ENCODE peak calls at places on chromosomes 5 and 9, in four cellular contexts. E, D, F and L are unnamed samples.

GRCh38 chr9:111287127-111287526 is 42.9 kb downstream of the OR2K2 start:
- DNase-seq in E (no peak), D (peak), F (peak), L (peak)

GRCh38 chr9:126532019-126532462 is 81.7 kb upstream of the LMX1B start:
- DNase-seq in E (peak), D (no peak), F (peak), L (peak)

GRCh38 chr5:57172466-57172961 is 1.3 kb upstream of the GPBP1 start:
- DNase-seq in E (no peak), D (no peak), F (peak), L (peak)

GRCh38 chr5:169133500-169133899 is 167.4 kb downstream of the SLIT3 start:
- DNase-seq in E (no peak), D (no peak), F (no peak), L (no peak)

GRCh38 chr5:180786398-180787005 is 16.1 kb downstream of the MGAT1 start:
- DNase-seq in E (no peak), D (no peak), F (no peak), L (no peak)

GRCh38 chr9:133726401-133727276 is 11.5 kb downstream of the SARDH start:
- DNase-seq in E (peak), D (peak), F (peak), L (peak)

GRCh38 chr5:59525957-59526356 is 367.6 kb downstream of the PDE4D start:
- DNase-seq in E (no peak), D (peak), F (peak), L (peak)

GRCh38 chr9:79812099-79812498 is 240.3 kb downstream of the TLE4 start:
- DNase-seq in E (no peak), D (no peak), F (no peak), L (no peak)

GRCh38 chr5:56522169-56522568 is 289.0 kb upstream of the ANKRD55 start:
- DNase-seq in E (no peak), D (no peak), F (no peak), L (no peak)

GRCh38 chr9:116499986-116500871 is 186.9 kb upstream of the TRIM32 start:
- DNase-seq in E (no peak), D (peak), F (peak), L (peak)

GRCh38 chr9:130026583-130027427 is 16.2 kb downstream of the FNBP1 start:
- DNase-seq in E (no peak), D (no peak), F (no peak), L (no peak)

GRCh38 chr5:99033014-99033931 is 104.5 kb upstream of the CHD1 start:
- DNase-seq in E (no peak), D (peak), F (no peak), L (peak)

GRCh38 chr5:134103397-134103796 is 11.1 kb upstream of the TCF7 start:
- DNase-seq in E (no peak), D (no peak), F (no peak), L (no peak)

GRCh38 chr5:38340961-38341500 is 82.7 kb downstream of the EGFLAM start:
- DNase-seq in E (no peak), D (no peak), F (no peak), L (no peak)

GRCh38 chr5:172646716-172647285 is 5.7 kb downstream of the NEURL1B start:
- DNase-seq in E (peak), D (peak), F (peak), L (peak)
- TF ChIP-seq CTCF in E (peak), D (peak), F (peak), L (peak)

GRCh38 chr5:177430972-177431316 is 4.5 kb downstream of the GRK6 start:
- DNase-seq in E (no peak), D (no peak), F (no peak), L (no peak)
- H3K4me3 ChIP-seq in E (no peak), D (no peak), F (no peak), L (no peak)

GRCh38 chr5:91367374-91367773 is 15.7 kb downstream of the ARRDC3 start:
- DNase-seq in E (no peak), D (no peak), F (no peak), L (no peak)
- TF ChIP-seq CTCF in E (no peak), D (no peak), F (no peak), L (no peak)

DNA sequence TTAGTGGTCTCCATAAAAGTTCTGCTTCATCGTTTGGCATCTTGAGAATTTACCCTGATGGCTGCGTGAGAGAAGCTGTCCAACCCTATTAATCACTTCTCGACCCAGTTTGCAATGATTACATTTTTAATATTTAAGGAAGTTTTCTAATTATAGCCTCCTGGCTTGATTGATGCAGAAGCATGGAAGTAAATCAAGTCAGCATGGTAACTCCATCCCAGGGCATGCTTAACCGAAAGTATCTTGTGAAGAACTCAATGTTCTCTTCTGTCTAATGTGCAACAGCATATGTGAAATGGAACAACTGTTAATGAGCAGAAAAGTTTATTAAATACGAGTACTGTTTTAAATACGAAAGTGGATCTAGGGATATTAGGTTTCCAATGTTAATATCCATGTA is 278.9 kb upstream of the CD180 start:
- DNase-seq in E (no peak), D (no peak), F (no peak), L (no peak)
- H3K4me3 ChIP-seq in E (no peak), D (no peak), F (no peak), L (no peak)

GRCh38 chr9:74952281-74953151 is at the start of gene C9orf40:
- DNase-seq in E (peak), D (peak), F (peak), L (peak)
- TF ChIP-seq CTCF in E (peak), D (peak), F (peak), L (peak)

DNA sequence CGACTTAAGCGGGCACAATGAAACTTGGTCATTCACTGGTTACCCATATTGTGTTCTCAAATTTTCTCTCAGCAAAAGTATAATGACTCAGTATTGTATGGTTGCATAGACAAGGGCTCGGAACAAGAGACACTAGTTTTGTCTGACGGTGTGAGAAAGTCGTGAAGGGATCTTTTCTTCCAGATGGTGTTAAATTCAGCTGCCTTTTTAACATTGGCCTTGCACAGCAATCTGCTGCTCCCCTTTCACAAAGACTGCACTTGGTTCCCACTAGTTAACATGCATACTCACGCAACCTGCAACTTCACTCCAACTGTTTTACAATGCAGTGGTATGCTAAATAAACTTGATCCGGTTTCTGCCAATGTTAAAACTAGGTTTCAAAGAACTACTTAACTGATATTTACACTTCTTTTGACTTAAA is 219.2 kb downstream of the MEF2C start:
- DNase-seq in E (no peak), D (no peak), F (no peak), L (no peak)
- H3K4me3 ChIP-seq in E (peak), D (no peak), F (no peak), L (no peak)

GRCh38 chr9:32701321-32702022 is 66.0 kb upstream of the TAF1L start:
- DNase-seq in E (no peak), D (peak), F (no peak), L (no peak)

GRCh38 chr9:32706004-32706749 is 70.7 kb upstream of the TAF1L start:
- DNase-seq in E (no peak), D (peak), F (peak), L (no peak)

GRCh38 chr9:32705059-32705458 is 69.6 kb upstream of the TAF1L start:
- DNase-seq in E (no peak), D (peak), F (no peak), L (peak)

GRCh38 chr9:32704343-32704742 is 68.9 kb upstream of the TAF1L start:
- DNase-seq in E (no peak), D (no peak), F (no peak), L (no peak)

DNA sequence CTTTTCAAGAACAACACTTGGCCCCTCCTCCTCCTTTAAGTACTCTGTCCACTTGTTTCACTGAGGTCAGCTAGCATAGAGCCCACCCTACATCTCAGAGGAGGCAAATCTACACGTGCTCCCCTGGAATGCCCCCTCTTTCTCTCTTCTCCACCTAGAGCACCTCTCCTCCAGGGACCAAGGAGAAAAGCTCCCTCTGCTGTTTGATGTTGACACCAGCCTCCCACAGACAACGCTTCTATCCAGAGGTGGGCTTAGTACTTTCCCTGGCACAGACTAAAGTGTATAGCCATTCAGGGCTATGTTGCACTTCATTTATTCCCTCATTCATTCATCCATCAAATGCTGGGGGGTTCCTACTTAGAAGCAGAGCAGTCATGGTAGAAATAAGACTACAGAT is 68.2 kb upstream of the TAF1L start:
- DNase-seq in E (no peak), D (no peak), F (peak), L (no peak)
- TF ChIP-seq CTCF in E (no peak), D (peak), F (peak), L (no peak)

GRCh38 chr9:34701769-34702736 is 7.9 kb downstream of the CCL21 start:
- DNase-seq in E (peak), D (peak), F (peak), L (peak)
- H3K4me3 ChIP-seq in E (peak), D (peak), F (peak), L (peak)